ENCODE peak calls at places on chromosomes 6 and 20, in ten cellular contexts. C is K562, Z is spleen, M is transverse colon, J is HepG2, X is sigmoid colon, N is breast epithelium, S is endothelial cell of umbilical vein, K is esophagus muscularis mucosa, R is stomach. I is an unnamed sample. For H3K4me1, the result is how much of the 10 kb centered on the place peaks cover.

GRCh38 chr6:52681416-52681815 is 10.5 kb downstream of the TMEM14A start:
- DNase-seq in Z (no peak), J (no peak), N (no peak), S (no peak), R (no peak), M (no peak), K (no peak), X (no peak), C (no peak), I (no peak)

GRCh38 chr20:59205044-59205443 is 41.4 kb downstream of the ZNF831 start:
- DNase-seq in R (no peak), S (no peak), J (no peak), K (no peak), M (no peak), N (no peak), Z (no peak), X (no peak), C (no peak), I (no peak)

GRCh38 chr20:25233016-25233772 is 14.7 kb upstream of the PYGB start:
- DNase-seq in X (peak), C (no peak), J (peak), K (no peak), R (peak), S (peak), N (peak), Z (no peak), M (peak), I (peak)

GRCh38 chr6:141552463-141552862 is 580.3 kb upstream of the GJE1 start:
- DNase-seq in S (peak), K (no peak), Z (no peak), N (no peak), R (no peak), C (no peak), J (peak), M (no peak), X (no peak), I (no peak)

GRCh38 chr6:6319947-6320811 is at the start of gene F13A1:
- DNase-seq in Z (peak), C (no peak), N (no peak), K (peak), S (no peak), X (no peak), R (no peak), M (peak), J (no peak), I (no peak)

GRCh38 chr20:49937023-49937929 is 1.1 kb downstream of the RNF114 start:
- DNase-seq in X (peak), K (no peak), J (no peak), R (no peak), N (no peak), S (peak), Z (peak), C (no peak), M (peak), I (no peak)

GRCh38 chr6:132401941-132402275 is 633 bp upstream of the MOXD1 start:
- DNase-seq in Z (no peak), C (no peak), M (no peak), J (no peak), N (no peak), S (no peak), R (no peak), X (no peak), K (no peak), I (no peak)

GRCh38 chr6:148854992-148855391 is 108.2 kb downstream of the UST start:
- DNase-seq in J (no peak), M (no peak), R (no peak), S (no peak), K (no peak), Z (no peak), X (no peak), N (no peak), C (no peak), I (no peak)

GRCh38 chr6:163717106-163717764 is 302.7 kb downstream of the QKI start:
- DNase-seq in K (no peak), M (no peak), C (no peak), N (no peak), X (peak), Z (peak), R (no peak), J (no peak), S (no peak), I (no peak)
- TF ChIP-seq POLR2AphosphoS5 in K (no peak), M (no peak), C (no peak), N (no peak), X (no peak), Z (no peak), R (no peak), J (no peak), S (no peak), I (no peak)

GRCh38 chr6:104955491-104955890 is 1.4 kb upstream of the LIN28B start:
- DNase-seq in Z (no peak), N (no peak), X (no peak), J (no peak), S (no peak), C (peak), R (no peak), K (no peak), M (no peak), I (no peak)
- H3K4me1 ChIP-seq in Z (under half), N (under half), X (under half), J (under half), S (under half), C (under half), R (under half), K (under half), M (under half), I (under half)

DNA sequence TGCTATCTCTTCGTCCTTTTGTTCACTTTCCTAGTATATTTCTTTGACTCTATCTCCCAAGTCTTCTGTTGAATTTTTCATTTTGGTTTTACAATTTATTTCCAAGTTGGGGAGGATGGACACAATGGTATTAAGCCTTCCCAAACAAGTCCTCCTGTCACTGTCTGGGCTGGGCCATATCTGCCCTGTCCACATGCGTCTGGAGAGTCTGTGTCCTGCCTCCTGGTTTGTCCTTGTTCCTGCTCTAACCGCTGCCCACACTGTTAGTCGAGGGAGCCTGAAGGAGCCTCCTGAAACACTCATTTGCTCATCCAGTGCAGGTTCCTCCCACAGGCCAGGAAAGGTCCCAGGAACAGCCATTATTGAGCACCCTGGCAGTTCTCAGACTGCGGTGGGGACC is 17.1 kb downstream of the MYT1 start:
- DNase-seq in C (no peak), S (no peak), J (no peak), X (no peak), N (no peak), K (no peak), Z (no peak), M (no peak), R (no peak), I (no peak)
- TF ChIP-seq POLR2A in C (no peak), S (no peak), J (no peak), X (no peak), N (no peak), K (no peak), Z (no peak), M (no peak), R (no peak), I (no peak)

GRCh38 chr6:43926644-43927524 is 156.9 kb downstream of the VEGFA start:
- DNase-seq in X (peak), C (peak), M (peak), Z (peak), J (peak), K (no peak), R (peak), N (no peak), S (peak), I (no peak)
- TF ChIP-seq POLR2AphosphoS5 in X (no peak), C (peak), M (peak), Z (no peak), J (no peak), K (no peak), R (peak), N (no peak), S (no peak), I (no peak)

GRCh38 chr6:170160628-170161611 is 130.0 kb downstream of the DLL1 start:
- DNase-seq in M (no peak), N (no peak), K (no peak), R (no peak), C (no peak), Z (no peak), J (no peak), S (no peak), X (no peak), I (no peak)
- H3K4me1 ChIP-seq in M (under half), N (under half), K (under half), R (under half), C (under half), Z (under half), J (under half), S (under half), X (under half), I (under half)

DNA sequence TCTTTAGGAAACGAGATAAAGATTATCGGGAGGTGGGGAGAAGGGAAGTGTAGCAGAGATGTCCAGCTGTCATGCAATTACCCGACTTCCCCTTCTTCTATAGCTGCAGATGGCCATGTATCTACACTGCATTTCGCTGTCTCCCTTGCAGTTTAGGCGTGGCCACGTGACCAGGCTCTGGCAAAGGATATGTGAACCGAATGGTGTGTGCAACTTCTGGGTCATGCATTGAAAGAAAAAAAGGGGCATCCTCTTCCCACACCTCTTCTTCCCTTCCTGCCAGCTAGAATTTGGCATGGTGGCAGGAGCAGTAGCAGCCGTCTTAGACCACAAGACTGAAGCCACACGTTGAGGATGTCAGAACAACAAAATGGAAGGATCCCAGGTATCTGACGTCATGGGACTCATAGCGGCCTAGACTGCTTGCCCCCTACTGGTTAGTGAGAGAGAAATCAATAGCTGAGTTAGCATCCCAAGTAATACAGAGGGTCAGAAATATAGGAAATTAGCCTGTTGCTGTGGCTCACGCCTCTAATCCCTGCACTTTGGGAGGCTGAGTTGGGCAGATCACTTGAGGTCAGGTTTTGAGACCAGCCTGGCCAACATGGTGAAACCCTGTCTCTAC is 32.8 kb downstream of the TCF15 start:
- DNase-seq in C (peak), X (no peak), S (peak), J (peak), Z (no peak), N (no peak), K (no peak), M (no peak), R (no peak), I (no peak)
- TF ChIP-seq POLR2A in C (no peak), X (no peak), S (no peak), J (no peak), Z (no peak), N (no peak), K (no peak), M (no peak), R (no peak), I (no peak)

GRCh38 chr6:151038616-151039015 is 173.1 kb downstream of the MTHFD1L start:
- DNase-seq in X (no peak), N (no peak), R (no peak), K (no peak), C (no peak), J (no peak), M (no peak), Z (peak), S (no peak), I (no peak)

GRCh38 chr6:151041686-151042085 is 176.2 kb downstream of the MTHFD1L start:
- DNase-seq in N (no peak), S (no peak), J (no peak), X (no peak), K (no peak), C (no peak), Z (peak), R (no peak), M (no peak), I (no peak)

GRCh38 chr6:151044465-151045441 is 179.3 kb downstream of the MTHFD1L start:
- DNase-seq in J (peak), X (peak), M (peak), K (no peak), N (peak), R (peak), C (no peak), Z (peak), S (peak), I (peak)

DNA sequence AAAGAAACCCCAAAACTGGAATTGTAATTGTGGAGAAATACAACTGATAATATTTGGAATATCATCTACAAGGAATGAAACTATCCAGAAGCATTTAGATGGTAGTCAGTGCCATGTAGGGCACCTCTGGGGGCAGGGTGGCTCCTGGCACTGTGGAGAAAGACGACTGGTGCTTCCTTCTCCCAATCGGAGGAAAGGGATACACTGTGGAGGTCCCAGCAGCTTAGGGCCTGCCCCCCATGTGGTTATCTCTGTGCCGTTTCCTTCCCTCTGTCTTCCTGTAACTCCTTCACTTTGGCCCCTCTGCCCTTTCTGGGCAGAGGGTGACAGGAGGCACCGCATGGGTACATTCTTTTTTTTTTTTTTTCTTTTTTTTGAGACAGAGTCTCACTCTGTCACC is 178.4 kb downstream of the MTHFD1L start:
- DNase-seq in Z (peak), N (no peak), R (no peak), C (no peak), J (no peak), K (no peak), S (peak), M (no peak), X (no peak), I (no peak)
- TF ChIP-seq POLR2AphosphoS5 in Z (no peak), N (no peak), R (no peak), C (no peak), J (no peak), K (no peak), S (no peak), M (no peak), X (no peak), I (no peak)

GRCh38 chr6:2035046-2035445 is 210.4 kb downstream of the GMDS start:
- DNase-seq in Z (no peak), R (peak), S (no peak), X (no peak), M (no peak), C (no peak), K (no peak), J (no peak), N (no peak), I (no peak)

GRCh38 chr6:2036084-2037023 is 209.1 kb downstream of the GMDS start:
- DNase-seq in Z (no peak), K (no peak), M (no peak), X (no peak), C (no peak), N (no peak), R (no peak), S (no peak), J (no peak), I (no peak)

GRCh38 chr6:2034256-2034655 is 211.1 kb downstream of the GMDS start:
- DNase-seq in C (no peak), N (no peak), S (no peak), R (no peak), K (no peak), J (no peak), Z (no peak), M (no peak), X (no peak), I (no peak)

GRCh38 chr6:2037230-2037926 is 208.0 kb downstream of the GMDS start:
- DNase-seq in K (no peak), X (no peak), J (no peak), M (no peak), S (peak), Z (no peak), R (no peak), C (no peak), N (no peak), I (no peak)

DNA sequence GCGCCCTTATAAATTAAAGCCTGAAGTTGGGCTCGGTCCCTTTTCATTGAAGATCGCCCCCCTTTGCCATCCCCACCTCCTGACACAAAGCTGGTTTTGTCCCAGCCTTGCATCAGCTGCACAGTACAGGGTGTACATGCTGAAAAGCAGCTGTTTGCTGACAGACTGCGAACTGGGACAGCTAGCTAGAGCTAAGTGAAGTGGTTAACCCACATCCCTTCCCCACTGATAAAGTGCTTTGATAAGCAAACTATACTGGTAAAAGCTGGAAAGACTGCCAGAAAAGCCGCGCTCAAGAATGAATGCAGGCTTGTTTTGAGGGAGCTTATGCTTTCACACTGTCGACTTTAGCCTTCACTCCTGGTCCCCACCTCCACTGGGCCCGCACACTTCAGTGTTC is 207.3 kb downstream of the GMDS start:
- DNase-seq in J (no peak), Z (no peak), N (no peak), S (no peak), R (peak), X (no peak), K (no peak), M (peak), C (no peak), I (no peak)
- H3K4me1 ChIP-seq in J (under half), Z (under half), N (under half), S (under half), R (under half), X (under half), K (under half), M (under half), C (under half), I (under half)

GRCh38 chr20:35489717-35490116 is 34.3 kb downstream of the CEP250 start:
- DNase-seq in C (no peak), X (no peak), Z (no peak), S (no peak), K (no peak), J (no peak), R (no peak), M (no peak), N (no peak), I (no peak)
- TF ChIP-seq POLR2A in C (no peak), X (no peak), Z (no peak), S (no peak), K (no peak), J (no peak), R (no peak), M (no peak), N (no peak), I (no peak)

GRCh38 chr20:3093861-3094361 is 9.4 kb upstream of the AVP start:
- DNase-seq in S (peak), R (no peak), N (no peak), K (no peak), Z (no peak), J (no peak), X (no peak), C (no peak), M (no peak), I (no peak)

GRCh38 chr20:3094848-3095629 is 10.5 kb upstream of the AVP start:
- DNase-seq in N (no peak), Z (no peak), X (no peak), S (no peak), C (no peak), J (no peak), K (no peak), M (no peak), R (no peak), I (no peak)

GRCh38 chr20:3088031-3088430 is 3.5 kb upstream of the AVP start:
- DNase-seq in S (no peak), K (no peak), R (no peak), J (no peak), C (peak), N (no peak), Z (no peak), M (no peak), X (no peak), I (no peak)

GRCh38 chr20:3090565-3090964 is 6.0 kb upstream of the AVP start:
- DNase-seq in C (no peak), N (no peak), K (no peak), J (no peak), R (no peak), S (no peak), Z (no peak), M (no peak), X (no peak), I (no peak)

DNA sequence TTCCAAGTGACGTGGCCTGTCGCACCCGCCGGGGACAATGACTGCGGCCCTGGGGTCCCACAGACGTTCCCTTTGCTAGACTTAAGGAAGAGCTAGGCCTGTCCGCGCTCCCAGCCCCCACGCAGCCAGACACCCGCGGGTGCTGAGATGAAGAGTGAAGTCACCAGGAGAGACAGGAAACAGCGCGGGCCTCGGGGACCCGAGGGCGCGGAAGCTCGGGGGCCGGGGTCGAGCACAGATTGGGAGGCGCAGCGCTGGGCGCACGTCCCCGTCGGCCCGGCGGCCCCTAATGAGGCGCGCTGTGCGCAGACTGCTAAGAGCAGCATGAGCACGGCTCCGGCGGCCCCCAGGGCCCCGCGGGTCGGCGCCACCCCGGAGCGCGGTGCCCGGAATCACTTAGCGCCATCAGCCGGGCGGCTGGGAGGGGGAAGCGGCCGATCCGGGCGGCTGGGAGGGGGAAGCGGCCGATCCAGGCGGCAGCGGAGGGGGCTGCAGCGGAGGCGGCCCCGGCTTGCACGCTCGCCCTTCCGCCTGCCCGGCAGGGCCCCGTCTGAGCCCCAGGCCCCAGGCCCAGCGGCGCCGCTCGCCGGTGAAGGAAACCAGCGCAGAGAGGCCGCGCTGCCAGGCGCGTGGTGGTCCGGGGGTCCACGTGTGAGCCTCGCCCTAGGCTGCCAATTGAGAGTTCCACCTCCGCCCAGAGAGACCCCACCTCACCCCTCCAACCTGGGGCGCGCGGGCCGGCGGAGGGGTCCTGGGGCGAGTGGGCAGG is 8.3 kb upstream of the AVP start:
- DNase-seq in Z (peak), S (peak), R (no peak), K (no peak), X (no peak), N (no peak), J (no peak), M (no peak), C (no peak), I (no peak)
- TF ChIP-seq POLR2AphosphoS5 in Z (no peak), S (peak), R (no peak), K (no peak), X (no peak), N (no peak), J (no peak), M (no peak), C (no peak), I (no peak)